ENCODE peak calls at places on chromosomes 11 and 22, in ten cellular contexts. S, L, H, K, V, X, R, J, T and B are unnamed samples.

GRCh38 chr11:15665368-15665871 is 550.7 kb downstream of the INSC start:
- DNase-seq in S (no peak), L (no peak), H (no peak), K (peak), V (no peak), X (no peak), R (peak), J (peak), T (no peak), B (no peak)

GRCh38 chr11:101863361-101863760 is 51.4 kb upstream of the CEP126 start:
- DNase-seq in S (no peak), L (no peak), H (no peak), K (peak), V (no peak), X (no peak), R (peak), J (peak), T (no peak), B (no peak)

GRCh38 chr11:65041206-65042035 is at the start of gene SAC3D1:
- DNase-seq in S (no peak), L (no peak), H (no peak), K (no peak), V (no peak), X (peak), R (peak), J (peak), T (no peak), B (no peak)

GRCh38 chr11:73225001-73225686 is 7.1 kb downstream of the P2RY2 start:
- DNase-seq in S (no peak), L (no peak), H (no peak), K (no peak), V (no peak), X (no peak), R (no peak), J (no peak), T (no peak), B (no peak)

GRCh38 chr22:45376703-45377102 is 36.7 kb downstream of the SMC1B start:
- DNase-seq in S (no peak), L (no peak), H (no peak), K (peak), V (no peak), X (no peak), R (no peak), J (no peak), T (no peak), B (no peak)

GRCh38 chr22:28894320-28894719 is 10.9 kb downstream of the ZNRF3 start:
- DNase-seq in S (no peak), L (peak), H (no peak), K (no peak), V (no peak), X (peak), R (no peak), J (peak), T (no peak), B (no peak)

GRCh38 chr11:9046376-9046775 is 42.6 kb upstream of the NRIP3 start:
- DNase-seq in S (no peak), L (no peak), H (no peak), K (no peak), V (no peak), X (no peak), R (no peak), J (no peak), T (no peak), B (no peak)

GRCh38 chr11:70129051-70129592 is 51.0 kb downstream of the ANO1 start:
- DNase-seq in S (no peak), L (no peak), H (no peak), K (no peak), V (no peak), X (no peak), R (no peak), J (no peak), T (no peak), B (no peak)

GRCh38 chr11:134126197-134126822 is 57.4 kb downstream of the JAM3 start:
- DNase-seq in S (no peak), L (no peak), H (peak), K (peak), V (peak), X (no peak), R (peak), J (peak), T (no peak), B (no peak)

GRCh38 chr22:50180727-50181521 is 4.8 kb upstream of the TRABD start:
- DNase-seq in S (no peak), L (no peak), H (no peak), K (no peak), V (no peak), X (no peak), R (no peak), J (no peak), T (no peak), B (no peak)

GRCh38 chr11:2581931-2582435 is 117.8 kb downstream of the KCNQ1OT1 start:
- DNase-seq in S (peak), L (peak), H (no peak), K (no peak), V (peak), X (peak), R (no peak), J (no peak), T (peak), B (peak)

GRCh38 chr11:102592634-102593581 is 32.2 kb downstream of the MMP20 start:
- DNase-seq in S (no peak), L (no peak), H (no peak), K (peak), V (no peak), X (no peak), R (peak), J (peak), T (no peak), B (no peak)

GRCh38 chr22:34297536-34298120 is 377.4 kb upstream of the LARGE1 start:
- DNase-seq in S (no peak), L (no peak), H (no peak), K (no peak), V (no peak), X (no peak), R (no peak), J (no peak), T (no peak), B (no peak)

GRCh38 chr11:86577663-86578636 is 94.5 kb downstream of the ME3 start:
- DNase-seq in S (peak), L (peak), H (peak), K (peak), V (no peak), X (no peak), R (peak), J (peak), T (no peak), B (no peak)

GRCh38 chr11:18522388-18522787 is 4.4 kb downstream of the TSG101 start:
- DNase-seq in S (no peak), L (no peak), H (no peak), K (peak), V (no peak), X (no peak), R (no peak), J (no peak), T (no peak), B (no peak)

GRCh38 chr22:20728523-20729190 is 45.3 kb upstream of the SERPIND1 start:
- DNase-seq in S (no peak), L (no peak), H (no peak), K (no peak), V (no peak), X (no peak), R (no peak), J (no peak), T (no peak), B (no peak)

GRCh38 chr22:17847360-17848078 is 73.2 kb upstream of the BID start:
- DNase-seq in S (no peak), L (no peak), H (no peak), K (no peak), V (no peak), X (no peak), R (peak), J (no peak), T (no peak), B (no peak)

GRCh38 chr22:47564651-47565050 is 802.2 kb downstream of the TBC1D22A start:
- DNase-seq in S (no peak), L (no peak), H (no peak), K (no peak), V (no peak), X (no peak), R (no peak), J (no peak), T (no peak), B (no peak)

GRCh38 chr11:45423475-45424081 is 137.4 kb upstream of the SYT13 start:
- DNase-seq in S (no peak), L (no peak), H (no peak), K (no peak), V (no peak), X (no peak), R (no peak), J (no peak), T (no peak), B (no peak)

GRCh38 chr11:45288395-45288794 is 2.3 kb upstream of the SYT13 start:
- DNase-seq in S (no peak), L (no peak), H (no peak), K (no peak), V (no peak), X (no peak), R (no peak), J (no peak), T (no peak), B (no peak)

GRCh38 chr11:3799883-3800282 is 2.5 kb upstream of the NUP98 start:
- DNase-seq in S (no peak), L (no peak), H (no peak), K (no peak), V (no peak), X (no peak), R (no peak), J (no peak), T (no peak), B (no peak)

GRCh38 chr11:61905067-61905696 is 12.2 kb downstream of the RAB3IL1 start:
- DNase-seq in S (no peak), L (no peak), H (no peak), K (no peak), V (no peak), X (no peak), R (no peak), J (no peak), T (no peak), B (no peak)

GRCh38 chr11:101915811-101916291 is 471 bp downstream of the ANGPTL5 start:
- DNase-seq in S (no peak), L (no peak), H (no peak), K (peak), V (no peak), X (no peak), R (peak), J (peak), T (no peak), B (no peak)

GRCh38 chr11:102546923-102547471 is 16.4 kb upstream of the MMP7 start:
- DNase-seq in S (no peak), L (no peak), H (no peak), K (no peak), V (no peak), X (no peak), R (no peak), J (peak), T (no peak), B (peak)

GRCh38 chr11:79482800-79483199 is 42.0 kb upstream of the TENM4 start:
- DNase-seq in S (no peak), L (no peak), H (no peak), K (no peak), V (no peak), X (no peak), R (no peak), J (no peak), T (no peak), B (no peak)

GRCh38 chr11:35823742-35824298 is 120.0 kb upstream of the LDLRAD3 start:
- DNase-seq in S (no peak), L (no peak), H (no peak), K (no peak), V (no peak), X (no peak), R (no peak), J (no peak), T (no peak), B (no peak)

GRCh38 chr22:41021039-41021654 is 70.0 kb downstream of the RBX1 start:
- DNase-seq in S (no peak), L (peak), H (no peak), K (no peak), V (no peak), X (no peak), R (no peak), J (no peak), T (no peak), B (no peak)

GRCh38 chr11:34606326-34607120 is 14.4 kb upstream of the EHF start:
- DNase-seq in S (no peak), L (no peak), H (no peak), K (no peak), V (no peak), X (no peak), R (no peak), J (no peak), T (no peak), B (no peak)

GRCh38 chr11:28833670-28834069 is 725.5 kb downstream of the METTL15 start:
- DNase-seq in S (no peak), L (no peak), H (peak), K (peak), V (no peak), X (no peak), R (peak), J (peak), T (no peak), B (no peak)

GRCh38 chr11:71163371-71163770 is 89.0 kb downstream of the SHANK2 start:
- DNase-seq in S (no peak), L (no peak), H (no peak), K (no peak), V (no peak), X (no peak), R (no peak), J (no peak), T (no peak), B (no peak)

GRCh38 chr11:71946144-71946571 is 17.3 kb downstream of the RNF121 start:
- DNase-seq in S (no peak), L (no peak), H (no peak), K (peak), V (no peak), X (no peak), R (peak), J (peak), T (no peak), B (no peak)

GRCh38 chr22:26608129-26608528 is 9.7 kb downstream of the CRYBB1 start:
- DNase-seq in S (no peak), L (no peak), H (no peak), K (no peak), V (no peak), X (no peak), R (peak), J (no peak), T (no peak), B (no peak)

GRCh38 chr11:121035823-121036222 is 11.9 kb downstream of the TBCEL start:
- DNase-seq in S (no peak), L (no peak), H (no peak), K (peak), V (no peak), X (no peak), R (peak), J (no peak), T (no peak), B (no peak)

GRCh38 chr22:49519117-49519737 is 308.4 kb downstream of the BRD1 start:
- DNase-seq in S (no peak), L (no peak), H (no peak), K (no peak), V (no peak), X (no peak), R (no peak), J (no peak), T (no peak), B (no peak)

GRCh38 chr11:128467610-128468041 is 119.7 kb downstream of the ETS1 start:
- DNase-seq in S (no peak), L (no peak), H (peak), K (peak), V (no peak), X (no peak), R (peak), J (peak), T (no peak), B (no peak)

GRCh38 chr11:69459848-69460539 is 21.5 kb upstream of the LINC01488 start:
- DNase-seq in S (no peak), L (no peak), H (no peak), K (no peak), V (no peak), X (no peak), R (no peak), J (no peak), T (no peak), B (no peak)

GRCh38 chr11:129503646-129504045 is 128.0 kb downstream of the BARX2 start:
- DNase-seq in S (no peak), L (no peak), H (no peak), K (no peak), V (no peak), X (no peak), R (no peak), J (no peak), T (no peak), B (no peak)

GRCh38 chr11:123145220-123145619 is 49.8 kb downstream of the CLMP start:
- DNase-seq in S (no peak), L (no peak), H (peak), K (peak), V (no peak), X (no peak), R (peak), J (peak), T (no peak), B (no peak)

GRCh38 chr22:40594924-40595323 is 41.6 kb downstream of the MRTFA start:
- DNase-seq in S (no peak), L (no peak), H (no peak), K (no peak), V (no peak), X (no peak), R (no peak), J (no peak), T (no peak), B (no peak)

DNA sequence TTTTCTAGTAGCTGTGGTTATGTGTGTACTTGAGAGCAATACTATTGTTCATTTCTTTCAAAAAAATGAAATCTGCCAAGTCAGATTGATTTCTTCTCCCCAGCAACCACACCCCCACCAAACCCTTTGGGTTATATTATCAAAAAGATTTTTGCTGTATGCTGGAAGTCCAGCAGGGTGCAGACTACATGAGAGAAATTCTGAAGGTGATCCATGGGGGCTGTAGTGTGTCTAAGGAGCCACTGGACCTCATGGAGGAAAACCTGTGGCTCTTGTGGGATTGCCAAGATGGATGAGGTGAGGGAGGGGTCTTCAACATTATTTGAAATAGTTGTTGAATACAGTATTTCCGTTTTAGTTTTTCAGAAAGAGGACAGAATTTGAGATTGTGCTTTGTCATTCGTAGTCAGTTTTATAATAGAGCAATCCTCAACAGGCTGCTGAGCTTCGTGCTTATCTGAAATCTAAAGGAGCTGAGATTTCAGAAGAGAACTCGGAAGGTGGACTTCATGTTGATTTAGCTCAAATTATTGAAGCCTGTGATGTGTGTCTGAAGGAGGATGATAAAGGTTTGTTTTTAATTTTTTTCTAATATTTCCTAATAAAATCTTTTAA is 3.1 kb downstream of the EIF3M start:
- DNase-seq in S (no peak), L (no peak), H (no peak), K (peak), V (no peak), X (peak), R (peak), J (peak), T (no peak), B (no peak)
- TF ChIP-seq CTCF in S (no peak), L (peak), H (peak), K (peak), V (no peak), X (no peak), R (peak), J (peak), T (peak), B (no peak)

GRCh38 chr11:58905716-58906547 is 33.4 kb upstream of the GLYATL1 start:
- DNase-seq in S (no peak), L (peak), H (peak), K (peak), V (peak), X (peak), R (peak), J (peak), T (peak), B (no peak)
- TF ChIP-seq CTCF in S (no peak), L (peak), H (peak), K (peak), V (no peak), X (no peak), R (peak), J (peak), T (peak), B (no peak)

DNA sequence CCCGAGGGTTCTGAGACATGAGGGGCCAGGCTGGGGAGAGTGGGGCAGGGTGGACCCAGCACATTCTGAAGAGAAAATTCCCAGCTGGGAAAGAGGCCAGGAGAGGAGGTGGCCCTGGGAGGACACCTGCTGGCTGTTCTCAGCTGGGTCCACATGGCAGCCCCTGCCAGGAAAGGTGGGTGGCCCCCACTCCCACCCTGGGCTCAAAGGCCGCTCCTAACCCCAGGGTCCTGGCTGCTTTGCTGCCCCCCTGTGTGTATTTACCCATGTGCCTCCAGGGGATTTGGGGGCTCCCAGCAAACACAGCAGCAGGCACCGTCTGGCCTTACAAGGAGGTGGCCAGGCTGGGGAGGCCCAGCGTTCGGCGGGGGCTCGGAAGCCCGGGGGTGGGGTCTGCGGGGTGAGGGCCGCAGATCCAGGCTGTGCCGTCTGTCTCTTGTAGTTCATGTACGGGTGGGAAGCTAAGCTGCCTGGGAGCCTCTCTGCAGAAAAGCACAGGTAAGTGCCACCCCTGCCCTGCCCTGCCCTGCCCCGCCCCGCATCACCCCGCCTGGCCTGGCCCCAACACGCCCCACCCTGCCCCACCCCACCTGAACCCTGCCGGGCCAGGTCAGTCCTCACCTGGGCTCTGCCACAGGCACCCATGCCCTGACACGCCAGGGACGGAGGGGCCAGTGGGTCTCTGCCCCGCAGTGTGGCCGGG is 10.6 kb downstream of the MUC5B start:
- DNase-seq in S (no peak), L (peak), H (no peak), K (no peak), V (no peak), X (peak), R (no peak), J (peak), T (peak), B (no peak)
- TF ChIP-seq CTCF in S (no peak), L (no peak), H (no peak), K (no peak), V (no peak), X (peak), R (no peak), J (peak), T (no peak), B (no peak)

GRCh38 chr22:23386822-23387580 is 193.1 kb downstream of the IGLL1 start:
- DNase-seq in S (no peak), L (no peak), H (no peak), K (no peak), V (no peak), X (no peak), R (no peak), J (no peak), T (no peak), B (no peak)

GRCh38 chr22:23385301-23386244 is 194.5 kb downstream of the IGLL1 start:
- DNase-seq in S (peak), L (peak), H (peak), K (peak), V (peak), X (peak), R (peak), J (peak), T (peak), B (peak)

GRCh38 chr22:23387827-23388491 is 192.1 kb downstream of the IGLL1 start:
- DNase-seq in S (no peak), L (no peak), H (no peak), K (no peak), V (no peak), X (no peak), R (no peak), J (no peak), T (no peak), B (no peak)

GRCh38 chr22:23384899-23385298 is 195.2 kb downstream of the IGLL1 start:
- DNase-seq in S (no peak), L (no peak), H (no peak), K (no peak), V (no peak), X (no peak), R (no peak), J (no peak), T (no peak), B (no peak)

GRCh38 chr22:23386245-23386631 is 193.9 kb downstream of the IGLL1 start:
- DNase-seq in S (no peak), L (no peak), H (no peak), K (no peak), V (no peak), X (no peak), R (no peak), J (no peak), T (no peak), B (no peak)
- TF ChIP-seq CTCF in S (no peak), L (no peak), H (no peak), K (no peak), V (peak), X (no peak), R (no peak), J (peak), T (no peak), B (peak)